ENCODE peak calls at places on chromosomes 7 and 10, in six cellular contexts. R, V, N, T, D and I are unnamed samples.

GRCh38 chr10:33163941-33164824 is 170.3 kb downstream of the NRP1 start:
- DNase-seq in N (no peak), R (no peak), V (peak; percentile 75), D (no peak), T (peak; percentile 65), I (peak; percentile 55)

GRCh38 chr7:1693419-1693990 is 23.4 kb downstream of the ELFN1 start:
- DNase-seq in T (no peak), D (no peak), R (peak; percentile 59), V (peak; percentile 23), N (peak; percentile 31), I (no peak)

GRCh38 chr7:118846977-118847376 is 622.5 kb downstream of the ANKRD7 start:
- DNase-seq in T (no peak), V (no peak), R (no peak), N (no peak), D (no peak), I (no peak)

GRCh38 chr7:64951250-64951848 is 39.5 kb downstream of the ZNF117 start:
- DNase-seq in N (no peak), T (peak; percentile 48), R (peak; percentile 45), V (peak; percentile 43), D (peak; percentile 36), I (peak; percentile 52)

GRCh38 chr10:114697061-114697598 is 39.1 kb upstream of the ABLIM1 start:
- DNase-seq in T (peak; percentile 86), V (no peak), N (no peak), D (no peak), R (no peak), I (no peak)

GRCh38 chr7:3807825-3808224 is 506.8 kb downstream of the SDK1 start:
- DNase-seq in T (no peak), V (no peak), N (no peak), D (no peak), R (no peak), I (no peak)

GRCh38 chr10:11201911-11202310 is 184.2 kb downstream of the CELF2 start:
- DNase-seq in T (no peak), R (no peak), N (no peak), V (no peak), D (no peak), I (no peak)

GRCh38 chr7:79272066-79272669 is 181.3 kb downstream of the MAGI2 start:
- DNase-seq in D (peak; percentile 7), R (peak; percentile 24), T (peak; percentile 50), N (no peak), V (peak; percentile 32), I (peak; percentile 30)